ENCODE peak calls at places on chromosome 4, in seven cellular contexts. A, C, T, M, W, S and H are unnamed samples.
A peak's percentile ranks its signal among the peaks of the same experiment; 100 is the strongest.

GRCh38 chr4:25020240-25020639 is 10.5 kb downstream of the LGI2 start:
- DNase-seq in M (no peak), C (no peak), S (no peak), W (peak; percentile 83), T (no peak), A (no peak), H (no peak)

GRCh38 chr4:147802346-147802745 is 70.5 kb downstream of the ARHGAP10 start:
- DNase-seq in T (no peak), S (no peak), W (no peak), M (no peak), C (no peak), A (no peak), H (no peak)

GRCh38 chr4:110630621-110631402 is 7.9 kb upstream of the PITX2 start:
- DNase-seq in T (no peak), M (no peak), W (no peak), S (no peak), C (no peak), A (peak; percentile 43), H (no peak)

GRCh38 chr4:76984127-76984526 is 34.6 kb downstream of the SEPTIN11 start:
- DNase-seq in A (no peak), W (peak; percentile 26), C (no peak), S (no peak), M (peak; percentile 47), T (peak; percentile 9), H (no peak)

GRCh38 chr4:78627046-78627965 is 75.7 kb downstream of the ANXA3 start:
- DNase-seq in M (no peak), S (no peak), A (no peak), W (no peak), T (no peak), C (no peak), H (no peak)

GRCh38 chr4:85116008-85116407 is 149.5 kb upstream of the WDFY3 start:
- DNase-seq in A (no peak), W (no peak), M (no peak), C (no peak), S (no peak), T (no peak), H (no peak)

GRCh38 chr4:185235480-185236154 is 26.2 kb downstream of the SNX25 start:
- DNase-seq in M (peak; percentile 51), C (no peak), S (no peak), T (no peak), W (no peak), A (no peak), H (no peak)

GRCh38 chr4:20262221-20262620 is 10.5 kb downstream of the SLIT2 start:
- DNase-seq in T (no peak), C (no peak), W (no peak), A (no peak), M (no peak), S (no peak), H (no peak)

GRCh38 chr4:53507671-53508286 is 83.5 kb downstream of the LNX1 start:
- DNase-seq in M (peak; percentile 98), W (peak; percentile 24), C (peak; percentile 72), T (no peak), A (no peak), S (no peak), H (no peak)

GRCh38 chr4:48979897-48980579 is 6.0 kb upstream of the CWH43 start:
- DNase-seq in A (no peak), S (no peak), C (no peak), T (no peak), W (no peak), M (no peak), H (no peak)

GRCh38 chr4:158411180-158411721 is 110.4 kb upstream of the RXFP1 start:
- DNase-seq in A (no peak), C (no peak), S (no peak), M (no peak), T (no peak), W (peak; percentile 52), H (no peak)

DNA sequence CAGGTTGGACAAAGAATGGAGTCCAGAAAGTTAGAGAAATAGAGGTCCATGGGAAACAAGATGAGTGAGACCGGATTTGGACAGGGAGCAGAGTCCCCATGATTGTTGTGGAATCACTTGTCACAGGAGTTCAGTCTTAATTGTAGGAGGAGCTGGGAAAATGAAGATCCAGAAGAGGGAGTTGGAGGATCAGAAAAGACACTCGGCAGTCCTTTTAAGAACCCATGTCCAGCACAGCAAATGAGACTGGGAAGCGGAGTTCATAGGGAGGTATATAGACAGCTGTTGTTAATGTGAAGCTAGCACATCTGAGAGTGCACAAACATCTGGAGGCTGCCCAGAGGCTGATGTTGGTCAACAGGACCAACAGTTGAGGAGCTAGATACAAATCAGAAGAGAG is 111.4 kb upstream of the RXFP1 start:
- DNase-seq in W (peak; percentile 44), A (no peak), S (no peak), C (no peak), T (no peak), M (no peak), H (no peak)
- TF ChIP-seq CTCF in W (no peak), A (no peak), S (peak; percentile 12), C (no peak), T (no peak), M (no peak), H (no peak)

GRCh38 chr4:123530357-123530756 is 133.8 kb downstream of the SPRY1 start:
- DNase-seq in S (no peak), M (no peak), W (no peak), T (no peak), A (no peak), C (no peak), H (no peak)
- TF ChIP-seq CTCF in S (no peak), M (no peak), W (no peak), T (no peak), A (no peak), C (no peak), H (no peak)

GRCh38 chr4:183659029-183659870 is at the start of the genes RWDD4 and TRAPPC11:
- DNase-seq in M (peak; percentile 100), S (peak; percentile 98), W (peak; percentile 98), A (peak; percentile 97), C (peak; percentile 99), T (peak; percentile 96), H (peak; percentile 98)
- TF ChIP-seq CTCF in M (no peak), S (peak; percentile 11), W (peak; percentile 13), A (no peak), C (peak; percentile 47), T (no peak), H (no peak)

DNA sequence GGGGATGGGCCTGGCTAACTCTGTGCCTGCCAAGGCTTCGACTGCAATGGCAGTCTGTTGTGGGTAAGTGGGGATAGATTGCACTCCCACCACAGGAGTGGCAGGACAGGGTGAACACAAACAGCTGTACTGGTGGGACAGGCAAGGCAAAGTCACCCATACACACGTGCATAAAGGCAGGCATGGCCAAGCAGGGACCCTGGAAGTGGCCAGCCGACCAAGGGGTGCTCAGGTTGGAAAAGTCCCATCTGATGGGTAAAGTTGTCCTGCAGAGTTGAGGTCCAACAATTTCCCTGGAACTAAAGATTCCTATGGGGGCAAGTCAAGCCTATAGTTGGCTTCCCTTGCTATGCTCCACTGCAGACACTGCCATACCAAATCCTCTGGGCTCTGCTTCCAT is 1961.9 kb upstream of the ADGRL3 start:
- DNase-seq in C (no peak), A (no peak), T (no peak), W (no peak), S (no peak), M (no peak), H (no peak)
- TF ChIP-seq CTCF in C (no peak), A (no peak), T (no peak), W (no peak), S (no peak), M (no peak), H (no peak)

DNA sequence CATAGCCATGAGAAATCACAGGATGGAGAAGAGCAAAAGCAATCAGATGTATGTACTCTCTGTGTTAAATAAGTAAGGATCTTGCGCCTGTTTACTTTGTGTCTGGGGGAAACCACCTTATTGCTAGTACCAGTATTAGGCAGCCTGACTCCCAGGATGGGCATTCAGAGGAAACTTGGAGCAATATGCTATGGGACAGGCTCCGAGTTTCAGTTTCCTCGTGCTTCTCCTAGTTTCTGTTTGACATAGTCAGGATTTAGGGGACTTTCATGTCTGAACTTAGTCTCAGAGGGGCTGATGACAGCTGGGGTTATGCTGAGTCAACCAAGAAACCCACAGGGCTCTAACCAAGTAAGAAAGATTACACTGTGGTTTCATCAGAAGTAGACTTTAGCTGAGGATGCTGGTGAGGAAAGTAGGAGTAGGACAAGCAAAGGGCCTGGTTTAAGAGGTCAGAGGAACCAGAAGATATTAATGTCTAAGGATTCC is 13.5 kb downstream of the NSUN7 start:
- DNase-seq in M (peak; percentile 25), S (no peak), T (no peak), W (no peak), C (no peak), A (no peak), H (peak; percentile 74)
- TF ChIP-seq CTCF in M (no peak), S (no peak), T (no peak), W (no peak), C (no peak), A (no peak), H (no peak)